ENCODE peak calls at places on chromosomes 5 and 9, in five cellular contexts. S is GM23248, O is PC-9, A is thoracic aorta, P is upper lobe of right lung. C is an unnamed sample. For H3K4me1, the result is how much of the 10 kb centered on the place peaks cover.

GRCh38 chr5:180112101-180112861 is 40.7 kb upstream of the RNF130 start:
- DNase-seq in S (no peak), O (no peak), A (no peak), P (peak), C (no peak)

GRCh38 chr5:93163010-93163663 is 417.9 kb downstream of the NR2F1-AS1 start:
- DNase-seq in S (peak), O (no peak), A (no peak), P (no peak), C (no peak)

GRCh38 chr9:101814064-101814463 is 75.6 kb upstream of the GRIN3A start:
- DNase-seq in S (no peak), O (no peak), A (no peak), P (no peak), C (no peak)

GRCh38 chr5:41598011-41598410 is 87.6 kb upstream of the PLCXD3 start:
- DNase-seq in S (peak), O (no peak), A (no peak), P (no peak), C (no peak)

GRCh38 chr5:150340614-150341265 is 16.8 kb upstream of the TCOF1 start:
- DNase-seq in S (no peak), O (no peak), A (no peak), P (no peak), C (no peak)

GRCh38 chr5:54324651-54325271 is 14.4 kb upstream of the ARL15 start:
- DNase-seq in S (no peak), O (no peak), A (no peak), P (no peak), C (no peak)

GRCh38 chr5:150422758-150423157 is 10.0 kb upstream of the CD74 start:
- DNase-seq in S (no peak), O (no peak), A (no peak), P (no peak), C (no peak)

GRCh38 chr5:123512631-123513461 is 869 bp downstream of the CSNK1G3 start:
- DNase-seq in S (peak), O (peak), A (no peak), P (peak), C (peak)

GRCh38 chr5:143453722-143454121 is 50.2 kb upstream of the NR3C1 start:
- DNase-seq in S (no peak), O (no peak), A (no peak), P (no peak), C (no peak)

GRCh38 chr9:72037571-72037970 is 22.8 kb downstream of the C9orf57 start:
- DNase-seq in S (peak), O (no peak), A (no peak), P (no peak), C (no peak)

GRCh38 chr9:27353405-27354229 is 56.7 kb upstream of the EQTN start:
- DNase-seq in S (peak), O (no peak), A (no peak), P (no peak), C (no peak)

GRCh38 chr5:133907075-133907474 is 61.4 kb downstream of the C5orf15 start:
- DNase-seq in S (no peak), O (no peak), A (no peak), P (no peak), C (no peak)

GRCh38 chr9:127448112-127448805 is 2.9 kb downstream of the RPL12 start:
- DNase-seq in S (peak), O (no peak), A (no peak), P (no peak), C (no peak)

GRCh38 chr5:69007086-69007672 is 86.6 kb upstream of the SLC30A5 start:
- DNase-seq in S (peak), O (no peak), A (no peak), P (no peak), C (no peak)

GRCh38 chr5:34709861-34710673 is 53.9 kb downstream of the RAI14 start:
- DNase-seq in S (peak), O (peak), A (no peak), P (no peak), C (no peak)

GRCh38 chr5:163437011-163437308 is 435 bp upstream of the CCNG1 start:
- DNase-seq in S (no peak), O (no peak), A (no peak), P (no peak), C (no peak)

GRCh38 chr5:163437309-163438182 is at the start of gene CCNG1:
- DNase-seq in S (peak), O (peak), A (peak), P (peak), C (peak)

GRCh38 chr5:163433271-163433670 is 4.1 kb upstream of the CCNG1 start:
- DNase-seq in S (no peak), O (no peak), A (no peak), P (no peak), C (no peak)

GRCh38 chr5:163434410-163434866 is 3.0 kb upstream of the CCNG1 start:
- DNase-seq in S (no peak), O (no peak), A (no peak), P (no peak), C (no peak)

GRCh38 chr5:163436515-163436914 is 880 bp upstream of the CCNG1 start:
- DNase-seq in S (no peak), O (no peak), A (no peak), P (no peak), C (no peak)
- H3K4me3 ChIP-seq in S (peak), O (peak), A (peak), P (peak), C (peak)

DNA sequence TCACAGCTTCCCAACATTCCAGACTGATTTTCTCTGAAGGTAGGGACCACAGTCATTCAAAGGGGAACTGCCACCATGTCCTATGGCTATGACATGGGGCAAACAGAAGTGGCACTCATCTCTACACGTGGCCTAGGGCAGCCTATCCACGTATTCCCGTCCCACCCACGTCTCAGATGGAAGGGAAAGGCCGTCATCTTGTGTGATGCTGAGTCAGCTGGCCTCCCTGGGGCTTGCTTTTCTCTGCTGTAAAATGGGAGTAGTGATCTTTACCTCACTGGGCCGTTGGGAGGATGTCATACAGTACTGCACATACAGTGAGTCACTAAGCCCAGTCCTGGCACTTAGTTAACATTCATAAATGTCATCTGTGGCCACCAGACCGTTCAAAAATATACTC is 72.3 kb downstream of the RAPGEF1 start:
- DNase-seq in S (peak), O (no peak), A (no peak), P (no peak), C (peak)
- H3K4me1 ChIP-seq in S (under half), O (under half), A (under half), P (half or more), C (half or more)

DNA sequence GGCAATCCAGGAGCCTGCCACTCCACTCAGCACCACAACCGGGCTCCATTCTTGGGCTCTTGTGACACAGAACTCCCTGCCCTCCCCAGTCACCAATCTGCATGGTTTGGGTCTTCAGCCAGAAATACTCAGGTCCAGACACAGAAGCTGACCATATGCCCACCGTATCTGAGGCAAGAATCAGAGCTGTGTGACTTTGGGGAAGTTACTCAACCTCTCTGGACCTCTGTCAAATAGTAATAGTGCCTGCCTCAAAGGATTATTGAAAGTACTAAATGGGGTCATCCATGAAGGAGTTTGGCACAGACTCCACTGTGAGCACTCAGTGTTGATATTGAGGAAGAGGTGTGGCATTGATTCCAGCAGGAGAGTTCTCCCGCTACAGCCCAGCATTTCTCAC is 67.5 kb downstream of the PCDH1 start:
- DNase-seq in S (no peak), O (no peak), A (no peak), P (no peak), C (no peak)
- H3K4me3 ChIP-seq in S (no peak), O (no peak), A (no peak), P (no peak), C (no peak)

GRCh38 chr5:140245926-140246325 is 57.0 kb downstream of the PFDN1 start:
- DNase-seq in S (no peak), O (no peak), A (no peak), P (no peak), C (no peak)
- H3K4me1 ChIP-seq in S (under half), O (half or more), A (under half), P (half or more), C (half or more)

GRCh38 chr5:33261747-33262146 is 179.0 kb upstream of the TARS1 start:
- DNase-seq in S (no peak), O (no peak), A (no peak), P (no peak), C (no peak)
- H3K4me3 ChIP-seq in S (no peak), O (no peak), A (no peak), P (no peak), C (no peak)

C was measured in lower lobe of right lung.